ENCODE peak calls at places on chromosomes 7 and 10, in six cellular contexts. N is activated CD4-positive, alpha-beta T cell treated with anti-CD3 and anti-CD28 coated beads for 48 hours; V is activated naive CD8-positive, alpha-beta T cell treated with anti-CD3 and anti-CD28 coated beads for 36 hours; E is thoracic aorta; I is AG04449; Z is activated CD8-positive, alpha-beta memory T cell treated with anti-CD3 and anti-CD28 coated beads, Interleukin-2, amount 50 U/mL, for 4 hours. P is an unnamed sample.

GRCh38 chr10:114437456-114438292 is 33.4 kb upstream of the AFAP1L2 start:
- DNase-seq in N (no peak), V (no peak), E (no peak), I (no peak), Z (no peak), P (no peak)

GRCh38 chr7:104328308-104328969 is at the start of gene LHFPL3:
- DNase-seq in N (peak; percentile 6), V (peak; percentile 3), E (no peak), I (no peak), Z (no peak), P (no peak)

GRCh38 chr7:140478361-140479061 is 794 bp downstream of the MKRN1 start:
- DNase-seq in N (peak; percentile 60), V (peak; percentile 62), E (no peak), I (no peak), Z (peak; percentile 45), P (peak; percentile 36)

GRCh38 chr10:1643161-1643910 is 94.0 kb downstream of the ADARB2 start:
- DNase-seq in N (peak; percentile 45), V (peak; percentile 26), E (no peak), I (no peak), Z (no peak), P (no peak)

GRCh38 chr10:97534746-97535367 is 36.1 kb downstream of the UBTD1 start:
- DNase-seq in N (peak; percentile 64), V (peak; percentile 36), E (no peak), I (no peak), Z (peak; percentile 22), P (peak; percentile 11)

GRCh38 chr7:157253850-157254249 is 83.0 kb upstream of the DNAJB6 start:
- DNase-seq in N (no peak), V (no peak), E (no peak), I (no peak), Z (no peak), P (no peak)

GRCh38 chr10:93393231-93393630 is 88.9 kb downstream of the MYOF start:
- DNase-seq in N (no peak), V (no peak), E (no peak), I (no peak), Z (no peak), P (no peak)

GRCh38 chr10:86216886-86217285 is 149.7 kb downstream of the GRID1 start:
- DNase-seq in N (no peak), V (no peak), E (no peak), I (no peak), Z (no peak), P (no peak)

GRCh38 chr7:35386082-35386815 is 132.3 kb upstream of the TBX20 start:
- DNase-seq in N (no peak), V (no peak), E (no peak), I (no peak), Z (no peak), P (no peak)

GRCh38 chr7:92332782-92333181 is 87.0 kb downstream of the ANKIB1 start:
- DNase-seq in N (no peak), V (no peak), E (no peak), I (no peak), Z (no peak), P (no peak)

GRCh38 chr7:35831208-35831607 is 30.4 kb downstream of the SEPTIN7 start:
- DNase-seq in N (no peak), V (no peak), E (no peak), I (no peak), Z (no peak), P (no peak)

GRCh38 chr10:91034494-91035157 is 113.7 kb upstream of the ANKRD1 start:
- DNase-seq in N (no peak), V (no peak), E (peak; percentile 64), I (no peak), Z (no peak), P (no peak)

GRCh38 chr7:6729492-6730342 is 23.0 kb upstream of the ZNF12 start:
- DNase-seq in N (peak; percentile 89), V (peak; percentile 87), E (peak; percentile 68), I (peak; percentile 65), Z (peak; percentile 80), P (peak; percentile 93)

GRCh38 chr7:155459133-155459866 is 1.4 kb downstream of the EN2 start:
- DNase-seq in N (no peak), V (no peak), E (no peak), I (no peak), Z (no peak), P (no peak)

GRCh38 chr10:98659951-98660350 is 213.2 kb upstream of the HPS1 start:
- DNase-seq in N (no peak), V (no peak), E (no peak), I (no peak), Z (no peak), P (no peak)

GRCh38 chr7:13262929-13263530 is 575.6 kb downstream of the ARL4A start:
- DNase-seq in N (no peak), V (no peak), E (no peak), I (no peak), Z (no peak), P (no peak)

GRCh38 chr7:131027287-131027773 is 293.3 kb upstream of the KLF14 start:
- DNase-seq in N (peak; percentile 65), V (no peak), E (no peak), I (peak; percentile 72), Z (peak; percentile 38), P (peak; percentile 69)

GRCh38 chr10:62457598-62457997 is 83.4 kb downstream of the ZNF365 start:
- DNase-seq in N (no peak), V (no peak), E (no peak), I (no peak), Z (no peak), P (no peak)

GRCh38 chr7:15007507-15007906 is 105.0 kb upstream of the DGKB start:
- DNase-seq in N (no peak), V (no peak), E (no peak), I (no peak), Z (no peak), P (no peak)

GRCh38 chr7:45400680-45401079 is 173.5 kb upstream of the ADCY1 start:
- DNase-seq in N (no peak), V (no peak), E (no peak), I (no peak), Z (no peak), P (no peak)

GRCh38 chr10:98031440-98031839 is 1.0 kb upstream of the CRTAC1 start:
- DNase-seq in N (no peak), V (no peak), E (no peak), I (no peak), Z (no peak), P (no peak)

GRCh38 chr10:60734226-60734625 is 44.1 kb upstream of the CDK1 start:
- DNase-seq in N (no peak), V (no peak), E (no peak), I (no peak), Z (no peak), P (no peak)

GRCh38 chr10:98361131-98361633 is 53.8 kb downstream of the PYROXD2 start:
- DNase-seq in N (peak; percentile 66), V (peak; percentile 39), E (peak; percentile 60), I (peak; percentile 100), Z (no peak), P (peak; percentile 63)

GRCh38 chr10:53325073-53325472 is 552.5 kb upstream of the MBL2 start:
- DNase-seq in N (no peak), V (no peak), E (no peak), I (no peak), Z (no peak), P (no peak)

GRCh38 chr7:142939226-142939910 is at the start of gene LLCFC1:
- DNase-seq in N (peak; percentile 20), V (peak; percentile 3), E (no peak), I (no peak), Z (no peak), P (no peak)

GRCh38 chr7:1457059-1457948 is 2.0 kb downstream of the MICALL2 start:
- DNase-seq in N (no peak), V (no peak), E (no peak), I (no peak), Z (no peak), P (no peak)

GRCh38 chr10:119852822-119853221 is 19.8 kb downstream of the MCMBP start:
- DNase-seq in N (no peak), V (no peak), E (no peak), I (no peak), Z (no peak), P (no peak)

GRCh38 chr10:16612148-16612742 is 90.6 kb upstream of the C1QL3 start:
- DNase-seq in N (peak; percentile 29), V (no peak), E (no peak), I (no peak), Z (no peak), P (no peak)

GRCh38 chr7:794207-794606 is 38.1 kb upstream of the SUN1 start:
- DNase-seq in N (no peak), V (no peak), E (no peak), I (no peak), Z (no peak), P (no peak)